ENCODE peak calls at places on chromosomes 4 and X, in ten cellular contexts. One of them, this sample, is unnamed. For H3K4me1, the result is how much of the 10 kb centered on the place peaks cover.

GRCh38 chr4:15410750-15411149 is 17.1 kb upstream of the C1QTNF7 start:
- DNase-seq in breast epithelium: no peak
- DNase-seq in SK-N-SH: peak
- DNase-seq in adipocyte: no peak
- DNase-seq in hepatocyte: no peak
- DNase-seq in osteoblast: no peak
- DNase-seq in ascending aorta: no peak
- DNase-seq in CD8-positive, alpha-beta memory T cell: no peak
- DNase-seq in upper lobe of left lung: no peak
- DNase-seq in fibroblast of lung: no peak
- DNase-seq in this sample: peak

GRCh38 chr4:105895609-105896460 is 564 bp downstream of the NPNT start:
- DNase-seq in breast epithelium: peak
- DNase-seq in CD8-positive, alpha-beta memory T cell: no peak
- DNase-seq in osteoblast: peak
- DNase-seq in SK-N-SH: peak
- DNase-seq in ascending aorta: no peak
- DNase-seq in fibroblast of lung: peak
- DNase-seq in hepatocyte: peak
- DNase-seq in adipocyte: peak
- DNase-seq in upper lobe of left lung: peak
- DNase-seq in this sample: peak

GRCh38 chr4:4859799-4860380 is 425 bp downstream of the MSX1 start:
- DNase-seq in breast epithelium: no peak
- DNase-seq in ascending aorta: no peak
- DNase-seq in osteoblast: peak
- DNase-seq in adipocyte: peak
- DNase-seq in SK-N-SH: peak
- DNase-seq in upper lobe of left lung: no peak
- DNase-seq in hepatocyte: peak
- DNase-seq in CD8-positive, alpha-beta memory T cell: no peak
- DNase-seq in fibroblast of lung: no peak
- DNase-seq in this sample: no peak

GRCh38 chr4:12507868-12508481 is 976.2 kb downstream of the RAB28 start:
- DNase-seq in SK-N-SH: no peak
- DNase-seq in hepatocyte: no peak
- DNase-seq in upper lobe of left lung: no peak
- DNase-seq in CD8-positive, alpha-beta memory T cell: no peak
- DNase-seq in fibroblast of lung: no peak
- DNase-seq in osteoblast: no peak
- DNase-seq in adipocyte: no peak
- DNase-seq in breast epithelium: no peak
- DNase-seq in ascending aorta: no peak
- DNase-seq in this sample: no peak

GRCh38 chr4:19177616-19178015 is 1074.1 kb upstream of the SLIT2 start:
- DNase-seq in fibroblast of lung: peak
- DNase-seq in osteoblast: no peak
- DNase-seq in hepatocyte: no peak
- DNase-seq in ascending aorta: no peak
- DNase-seq in upper lobe of left lung: no peak
- DNase-seq in SK-N-SH: no peak
- DNase-seq in adipocyte: no peak
- DNase-seq in breast epithelium: no peak
- DNase-seq in CD8-positive, alpha-beta memory T cell: no peak
- DNase-seq in this sample: no peak

GRCh38 chrX:113390531-113390930 is 549.9 kb upstream of the AMOT start:
- DNase-seq in CD8-positive, alpha-beta memory T cell: no peak
- DNase-seq in breast epithelium: no peak
- DNase-seq in fibroblast of lung: no peak
- DNase-seq in hepatocyte: no peak
- DNase-seq in SK-N-SH: no peak
- DNase-seq in ascending aorta: no peak
- DNase-seq in osteoblast: no peak
- DNase-seq in adipocyte: no peak
- DNase-seq in upper lobe of left lung: no peak
- DNase-seq in this sample: no peak

GRCh38 chr4:75194180-75194579 is 261.3 kb downstream of the PARM1 start:
- DNase-seq in ascending aorta: no peak
- DNase-seq in SK-N-SH: no peak
- DNase-seq in osteoblast: no peak
- DNase-seq in fibroblast of lung: no peak
- DNase-seq in hepatocyte: no peak
- DNase-seq in CD8-positive, alpha-beta memory T cell: no peak
- DNase-seq in upper lobe of left lung: peak
- DNase-seq in adipocyte: no peak
- DNase-seq in breast epithelium: no peak
- DNase-seq in this sample: no peak

GRCh38 chrX:154490021-154490413 is 412 bp downstream of the SLC10A3 start:
- DNase-seq in osteoblast: peak
- DNase-seq in SK-N-SH: peak
- DNase-seq in hepatocyte: peak
- DNase-seq in fibroblast of lung: peak
- DNase-seq in ascending aorta: no peak
- DNase-seq in CD8-positive, alpha-beta memory T cell: peak
- DNase-seq in adipocyte: peak
- DNase-seq in upper lobe of left lung: no peak
- DNase-seq in breast epithelium: no peak
- DNase-seq in this sample: peak

GRCh38 chrX:151004085-151004484 is 20.9 kb downstream of the HMGB3 start:
- DNase-seq in adipocyte: peak
- DNase-seq in breast epithelium: no peak
- DNase-seq in CD8-positive, alpha-beta memory T cell: no peak
- DNase-seq in SK-N-SH: no peak
- DNase-seq in hepatocyte: no peak
- DNase-seq in upper lobe of left lung: no peak
- DNase-seq in osteoblast: no peak
- DNase-seq in ascending aorta: no peak
- DNase-seq in fibroblast of lung: no peak
- DNase-seq in this sample: no peak

GRCh38 chrX:20116087-20116574 is 576 bp downstream of the MAP7D2 start:
- DNase-seq in adipocyte: no peak
- DNase-seq in CD8-positive, alpha-beta memory T cell: no peak
- DNase-seq in osteoblast: no peak
- DNase-seq in ascending aorta: no peak
- DNase-seq in breast epithelium: no peak
- DNase-seq in hepatocyte: no peak
- DNase-seq in SK-N-SH: peak
- DNase-seq in fibroblast of lung: no peak
- DNase-seq in upper lobe of left lung: peak
- DNase-seq in this sample: no peak

GRCh38 chr4:18689308-18689915 is 667.9 kb upstream of the LCORL start:
- DNase-seq in breast epithelium: peak
- DNase-seq in hepatocyte: peak
- DNase-seq in ascending aorta: no peak
- DNase-seq in adipocyte: peak
- DNase-seq in fibroblast of lung: peak
- DNase-seq in CD8-positive, alpha-beta memory T cell: peak
- DNase-seq in osteoblast: no peak
- DNase-seq in SK-N-SH: peak
- DNase-seq in upper lobe of left lung: no peak
- DNase-seq in this sample: peak

GRCh38 chr4:44165938-44166337 is 282.7 kb downstream of the KCTD8 start:
- DNase-seq in osteoblast: no peak
- DNase-seq in adipocyte: no peak
- DNase-seq in SK-N-SH: no peak
- DNase-seq in hepatocyte: no peak
- DNase-seq in breast epithelium: no peak
- DNase-seq in fibroblast of lung: peak
- DNase-seq in CD8-positive, alpha-beta memory T cell: no peak
- DNase-seq in ascending aorta: no peak
- DNase-seq in upper lobe of left lung: no peak
- DNase-seq in this sample: no peak

GRCh38 chr4:39759569-39759968 is 61.6 kb downstream of the UBE2K start:
- DNase-seq in SK-N-SH: no peak
- DNase-seq in ascending aorta: no peak
- DNase-seq in CD8-positive, alpha-beta memory T cell: no peak
- DNase-seq in breast epithelium: no peak
- DNase-seq in osteoblast: no peak
- DNase-seq in hepatocyte: no peak
- DNase-seq in fibroblast of lung: no peak
- DNase-seq in adipocyte: no peak
- DNase-seq in upper lobe of left lung: no peak
- DNase-seq in this sample: no peak

GRCh38 chr4:111268769-111269414 is 646.0 kb upstream of the PITX2 start:
- DNase-seq in hepatocyte: no peak
- DNase-seq in breast epithelium: no peak
- DNase-seq in ascending aorta: no peak
- DNase-seq in CD8-positive, alpha-beta memory T cell: no peak
- DNase-seq in fibroblast of lung: peak
- DNase-seq in osteoblast: no peak
- DNase-seq in adipocyte: peak
- DNase-seq in SK-N-SH: no peak
- DNase-seq in upper lobe of left lung: no peak
- DNase-seq in this sample: no peak

GRCh38 chrX:154711264-154711663 is 39.6 kb downstream of the GAB3 start:
- DNase-seq in adipocyte: no peak
- DNase-seq in fibroblast of lung: no peak
- DNase-seq in CD8-positive, alpha-beta memory T cell: no peak
- DNase-seq in breast epithelium: no peak
- DNase-seq in SK-N-SH: no peak
- DNase-seq in hepatocyte: no peak
- DNase-seq in osteoblast: no peak
- DNase-seq in upper lobe of left lung: no peak
- DNase-seq in ascending aorta: no peak
- DNase-seq in this sample: no peak

GRCh38 chr4:79652232-79652631 is 244.2 kb upstream of the GK2 start:
- DNase-seq in upper lobe of left lung: no peak
- DNase-seq in osteoblast: no peak
- DNase-seq in adipocyte: peak
- DNase-seq in breast epithelium: no peak
- DNase-seq in CD8-positive, alpha-beta memory T cell: no peak
- DNase-seq in fibroblast of lung: peak
- DNase-seq in hepatocyte: peak
- DNase-seq in ascending aorta: no peak
- DNase-seq in SK-N-SH: no peak
- DNase-seq in this sample: no peak

GRCh38 chr4:172141025-172141424 is 327.8 kb downstream of the GALNTL6 start:
- DNase-seq in CD8-positive, alpha-beta memory T cell: no peak
- DNase-seq in hepatocyte: no peak
- DNase-seq in SK-N-SH: no peak
- DNase-seq in ascending aorta: no peak
- DNase-seq in osteoblast: no peak
- DNase-seq in adipocyte: no peak
- DNase-seq in upper lobe of left lung: no peak
- DNase-seq in fibroblast of lung: no peak
- DNase-seq in breast epithelium: no peak
- DNase-seq in this sample: no peak

GRCh38 chrX:69062493-69062892 is 102.8 kb downstream of the PJA1 start:
- DNase-seq in adipocyte: no peak
- DNase-seq in fibroblast of lung: peak
- DNase-seq in ascending aorta: no peak
- DNase-seq in CD8-positive, alpha-beta memory T cell: no peak
- DNase-seq in upper lobe of left lung: no peak
- DNase-seq in breast epithelium: no peak
- DNase-seq in hepatocyte: no peak
- DNase-seq in SK-N-SH: no peak
- DNase-seq in osteoblast: no peak
- DNase-seq in this sample: no peak

GRCh38 chr4:133146574-133147198 is 2.4 kb upstream of the PCDH10 start:
- DNase-seq in hepatocyte: peak
- DNase-seq in upper lobe of left lung: peak
- DNase-seq in breast epithelium: no peak
- DNase-seq in ascending aorta: no peak
- DNase-seq in adipocyte: peak
- DNase-seq in SK-N-SH: peak
- DNase-seq in CD8-positive, alpha-beta memory T cell: no peak
- DNase-seq in osteoblast: peak
- DNase-seq in fibroblast of lung: peak
- DNase-seq in this sample: peak

GRCh38 chr4:122833999-122834398 is 7.4 kb downstream of the FGF2 start:
- DNase-seq in adipocyte: no peak
- DNase-seq in breast epithelium: no peak
- DNase-seq in CD8-positive, alpha-beta memory T cell: no peak
- DNase-seq in osteoblast: no peak
- DNase-seq in fibroblast of lung: no peak
- DNase-seq in upper lobe of left lung: no peak
- DNase-seq in SK-N-SH: no peak
- DNase-seq in hepatocyte: no peak
- DNase-seq in ascending aorta: no peak
- DNase-seq in this sample: no peak
- H3K4me1 ChIP-seq in adipocyte: half or more
- H3K4me1 ChIP-seq in breast epithelium: under half
- H3K4me1 ChIP-seq in CD8-positive, alpha-beta memory T cell: under half
- H3K4me1 ChIP-seq in osteoblast: half or more
- H3K4me1 ChIP-seq in fibroblast of lung: under half
- H3K4me1 ChIP-seq in upper lobe of left lung: under half
- H3K4me1 ChIP-seq in SK-N-SH: under half
- H3K4me1 ChIP-seq in hepatocyte: under half
- H3K4me1 ChIP-seq in ascending aorta: under half
- H3K4me1 ChIP-seq in this sample: under half

GRCh38 chr4:124754671-124755070 is 42.1 kb upstream of the ANKRD50 start:
- DNase-seq in osteoblast: peak
- DNase-seq in hepatocyte: no peak
- DNase-seq in breast epithelium: no peak
- DNase-seq in fibroblast of lung: no peak
- DNase-seq in adipocyte: peak
- DNase-seq in upper lobe of left lung: no peak
- DNase-seq in CD8-positive, alpha-beta memory T cell: no peak
- DNase-seq in SK-N-SH: no peak
- DNase-seq in ascending aorta: no peak
- DNase-seq in this sample: no peak
- H3K4me1 ChIP-seq in osteoblast: under half
- H3K4me1 ChIP-seq in hepatocyte: under half
- H3K4me1 ChIP-seq in breast epithelium: under half
- H3K4me1 ChIP-seq in fibroblast of lung: under half
- H3K4me1 ChIP-seq in adipocyte: under half
- H3K4me1 ChIP-seq in upper lobe of left lung: under half
- H3K4me1 ChIP-seq in CD8-positive, alpha-beta memory T cell: under half
- H3K4me1 ChIP-seq in SK-N-SH: under half
- H3K4me1 ChIP-seq in ascending aorta: under half
- H3K4me1 ChIP-seq in this sample: under half

GRCh38 chr4:183765121-183765990 is 106.3 kb downstream of the TRAPPC11 start:
- DNase-seq in osteoblast: no peak
- DNase-seq in fibroblast of lung: peak
- DNase-seq in adipocyte: peak
- DNase-seq in upper lobe of left lung: peak
- DNase-seq in ascending aorta: no peak
- DNase-seq in CD8-positive, alpha-beta memory T cell: no peak
- DNase-seq in SK-N-SH: no peak
- DNase-seq in breast epithelium: no peak
- DNase-seq in hepatocyte: peak
- DNase-seq in this sample: no peak
- H3K4me1 ChIP-seq in osteoblast: under half
- H3K4me1 ChIP-seq in fibroblast of lung: under half
- H3K4me1 ChIP-seq in adipocyte: under half
- H3K4me1 ChIP-seq in upper lobe of left lung: under half
- H3K4me1 ChIP-seq in ascending aorta: under half
- H3K4me1 ChIP-seq in CD8-positive, alpha-beta memory T cell: under half
- H3K4me1 ChIP-seq in SK-N-SH: under half
- H3K4me1 ChIP-seq in breast epithelium: under half
- H3K4me1 ChIP-seq in hepatocyte: under half
- H3K4me1 ChIP-seq in this sample: under half

DNA sequence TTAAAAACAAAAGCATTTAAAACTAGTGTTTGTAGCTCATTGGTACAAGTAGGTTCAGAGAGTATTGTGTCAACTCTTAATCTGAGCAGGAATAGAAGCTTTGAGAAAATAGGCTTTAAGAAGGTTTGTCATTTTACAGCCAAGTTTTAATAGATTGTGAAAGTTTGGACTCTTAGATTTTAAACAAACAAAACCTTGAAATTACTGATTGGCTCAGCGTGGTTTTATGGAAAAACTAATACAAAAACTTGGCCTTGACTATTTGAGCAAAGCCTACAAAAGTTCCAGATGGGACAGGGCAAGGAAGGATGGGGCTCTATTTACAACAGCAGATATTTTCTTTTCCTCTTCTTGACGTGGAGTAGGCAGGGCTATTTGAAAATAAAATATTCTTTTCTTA is 16.5 kb downstream of the ZFX start:
- DNase-seq in CD8-positive, alpha-beta memory T cell: no peak
- DNase-seq in fibroblast of lung: no peak
- DNase-seq in adipocyte: no peak
- DNase-seq in osteoblast: no peak
- DNase-seq in upper lobe of left lung: no peak
- DNase-seq in SK-N-SH: no peak
- DNase-seq in ascending aorta: no peak
- DNase-seq in breast epithelium: no peak
- DNase-seq in hepatocyte: no peak
- DNase-seq in this sample: no peak
- H3K4me1 ChIP-seq in CD8-positive, alpha-beta memory T cell: under half
- H3K4me1 ChIP-seq in fibroblast of lung: under half
- H3K4me1 ChIP-seq in adipocyte: under half
- H3K4me1 ChIP-seq in osteoblast: under half
- H3K4me1 ChIP-seq in upper lobe of left lung: under half
- H3K4me1 ChIP-seq in SK-N-SH: under half
- H3K4me1 ChIP-seq in ascending aorta: under half
- H3K4me1 ChIP-seq in breast epithelium: under half
- H3K4me1 ChIP-seq in hepatocyte: under half
- H3K4me1 ChIP-seq in this sample: under half